ENCODE peak calls at places on chromosome 17, in eight cellular contexts. K is RPMI8226; A is germinal center; N is astrocyte of the hippocampus; U is left cardiac atrium; P is activated CD4-positive, alpha-beta T cell treated with anti-CD3 and anti-CD28 coated beads, Interleukin-2, amount 50 U/mL, for 1 hour; W is C1 segment of cervical spinal cord; G is neural progenitor cell. B is an unnamed sample.
A peak's percentile ranks its signal among the peaks of the same experiment; 100 is the strongest.

GRCh38 chr17:17001874-17002520 is 30.1 kb upstream of the TNFRSF13B start:
- DNase-seq in A (peak; percentile 88), N (peak; percentile 86), W (peak; percentile 9), U (peak; percentile 85), P (peak; percentile 78), G (peak; percentile 90), K (peak; percentile 80), B (peak; percentile 65)

GRCh38 chr17:57915532-57915931 is 39.7 kb downstream of the CUEDC1 start:
- DNase-seq in P (no peak), K (no peak), W (no peak), A (no peak), N (peak; percentile 40), G (peak; percentile 42), U (peak; percentile 52), B (no peak)

GRCh38 chr17:43383372-43383771 is 15.4 kb upstream of the ARL4D start:
- DNase-seq in U (no peak), G (no peak), P (no peak), N (no peak), W (no peak), K (no peak), A (no peak), B (no peak)

GRCh38 chr17:511833-512251 is 159.2 kb upstream of the RPH3AL start:
- DNase-seq in G (no peak), P (no peak), U (no peak), K (no peak), W (no peak), N (no peak), A (no peak), B (no peak)

GRCh38 chr17:81519284-81520020 is 6.9 kb upstream of the ACTG1 start:
- DNase-seq in K (peak; percentile 88), U (peak; percentile 45), P (peak; percentile 75), W (no peak), G (peak; percentile 70), N (peak; percentile 70), A (peak; percentile 67), B (no peak)

GRCh38 chr17:8314797-8315739 is 5.0 kb downstream of the ARHGEF15 start:
- DNase-seq in N (no peak), U (no peak), A (no peak), G (peak; percentile 31), K (no peak), P (no peak), W (no peak), B (no peak)

GRCh38 chr17:441155-441950 is 88.7 kb upstream of the RPH3AL start:
- DNase-seq in K (no peak), U (no peak), A (no peak), G (no peak), N (no peak), W (no peak), P (no peak), B (no peak)

GRCh38 chr17:72502940-72503341 is 382.1 kb downstream of the SOX9 start:
- DNase-seq in N (no peak), U (no peak), K (no peak), W (no peak), A (no peak), G (no peak), P (no peak), B (no peak)

GRCh38 chr17:19755821-19756510 is 7.9 kb upstream of the ALDH3A1 start:
- DNase-seq in N (no peak), G (no peak), P (no peak), A (no peak), U (no peak), W (no peak), K (no peak), B (no peak)

GRCh38 chr17:6456914-6457687 is 12.8 kb downstream of the PIMREG start:
- DNase-seq in A (no peak), P (no peak), K (peak; percentile 72), U (peak; percentile 47), W (no peak), N (peak; percentile 46), G (no peak), B (no peak)

GRCh38 chr17:44203731-44204452 is 4.2 kb upstream of the ATXN7L3 start:
- DNase-seq in N (peak; percentile 58), G (peak; percentile 69), U (no peak), W (no peak), K (peak; percentile 68), A (peak; percentile 71), P (peak; percentile 39), B (peak; percentile 86)

GRCh38 chr17:38867179-38867994 is 2.5 kb upstream of the LASP1 start:
- DNase-seq in G (peak; percentile 83), U (peak; percentile 72), K (peak; percentile 86), P (peak; percentile 44), W (no peak), A (peak; percentile 46), N (peak; percentile 78), B (peak; percentile 89)

GRCh38 chr17:55612691-55613141 is 101.5 kb upstream of the SMIM36 start:
- DNase-seq in P (no peak), K (no peak), G (no peak), W (no peak), U (peak; percentile 47), A (no peak), N (no peak), B (no peak)

GRCh38 chr17:42337442-42337841 is 49.1 kb downstream of the STAT5A start:
- DNase-seq in A (no peak), N (peak; percentile 72), P (peak; percentile 70), U (no peak), G (no peak), W (no peak), K (no peak), B (no peak)

GRCh38 chr17:36837616-36838272 is 99.5 kb upstream of the LHX1 start:
- DNase-seq in U (no peak), K (no peak), W (no peak), P (no peak), N (no peak), G (peak; percentile 70), A (no peak), B (no peak)

GRCh38 chr17:8225813-8226535 is 15.6 kb upstream of the AURKB start:
- DNase-seq in W (no peak), G (peak; percentile 83), U (peak; percentile 44), P (peak; percentile 67), A (no peak), K (peak; percentile 83), N (peak; percentile 73), B (peak; percentile 11)

GRCh38 chr17:73595068-73595865 is 49.0 kb downstream of the SDK2 start:
- DNase-seq in N (peak; percentile 22), U (peak; percentile 51), W (no peak), G (peak; percentile 64), P (peak; percentile 29), K (peak; percentile 11), A (peak; percentile 62), B (peak; percentile 24)

GRCh38 chr17:35129973-35130351 is 8.5 kb downstream of the FNDC8 start:
- DNase-seq in N (no peak), K (no peak), W (no peak), P (no peak), U (no peak), A (no peak), G (no peak), B (no peak)

GRCh38 chr17:64635647-64636305 is 26.3 kb downstream of the SMURF2 start:
- DNase-seq in P (no peak), A (no peak), K (peak; percentile 64), W (no peak), G (no peak), N (peak; percentile 56), U (no peak), B (no peak)

GRCh38 chr17:17528696-17529652 is 32.8 kb upstream of the RASD1 start:
- DNase-seq in N (no peak), U (peak; percentile 24), A (no peak), W (no peak), G (no peak), K (no peak), P (no peak), B (no peak)

GRCh38 chr17:8741366-8741765 is 3.3 kb downstream of the CCDC42 start:
- DNase-seq in N (no peak), U (no peak), G (no peak), W (no peak), P (no peak), A (no peak), K (no peak), B (no peak)

GRCh38 chr17:57102122-57102521 is 17.1 kb downstream of the AKAP1 start:
- DNase-seq in K (peak; percentile 58), A (no peak), G (no peak), U (no peak), W (no peak), P (no peak), N (no peak), B (no peak)

GRCh38 chr17:81144423-81144781 is 20.9 kb upstream of the PVALEF start:
- DNase-seq in P (no peak), A (no peak), U (no peak), W (no peak), N (no peak), K (no peak), G (no peak), B (no peak)

GRCh38 chr17:73851921-73852320 is 207.7 kb upstream of the SDK2 start:
- DNase-seq in U (no peak), A (no peak), K (no peak), N (no peak), P (no peak), G (no peak), W (no peak), B (peak; percentile 8)

GRCh38 chr17:33512113-33512512 is 219.0 kb upstream of the ASIC2 start:
- DNase-seq in P (no peak), K (no peak), G (no peak), A (no peak), N (no peak), W (no peak), U (no peak), B (no peak)

GRCh38 chr17:11598274-11599221 is at the start of gene DNAH9:
- DNase-seq in G (peak; percentile 99), N (peak; percentile 94), P (peak; percentile 1), W (peak; percentile 50), A (peak; percentile 8), K (no peak), U (peak; percentile 99), B (no peak)

GRCh38 chr17:62163847-62164246 is 98.8 kb upstream of the MED13 start:
- DNase-seq in P (no peak), A (no peak), U (no peak), N (no peak), G (no peak), K (no peak), W (no peak), B (no peak)

GRCh38 chr17:622356-622755 is 92.3 kb downstream of the VPS53 start:
- DNase-seq in P (no peak), K (no peak), A (no peak), U (no peak), G (no peak), W (no peak), N (peak; percentile 84), B (no peak)